ENCODE peak calls at places on chromosome 2, in eight cellular contexts. E is upper lobe of right lung, O is A549, I is right lobe of liver, X is breast epithelium, F is OCI-LY7, R is fibroblast of lung, N is aorta. M is an unnamed sample.

GRCh38 chr2:203341741-203342310 is 13.6 kb downstream of the ABI2 start:
- DNase-seq in X (no peak), N (no peak), I (no peak), O (no peak), R (peak), F (no peak), E (no peak), M (no peak)

GRCh38 chr2:33709986-33710385 is 110.9 kb upstream of the FAM98A start:
- DNase-seq in E (no peak), I (no peak), F (no peak), X (no peak), N (no peak), O (no peak), R (no peak), M (no peak)

GRCh38 chr2:45857848-45858520 is 206.5 kb downstream of the PRKCE start:
- DNase-seq in O (no peak), X (no peak), I (peak), N (no peak), R (no peak), E (no peak), F (no peak), M (no peak)

GRCh38 chr2:15949126-15949525 is 8.8 kb downstream of the MYCN start:
- DNase-seq in N (no peak), O (no peak), E (no peak), I (no peak), R (no peak), F (no peak), X (no peak), M (no peak)

GRCh38 chr2:26562811-26563645 is 78.1 kb downstream of the CIB4 start:
- DNase-seq in F (no peak), N (peak), X (peak), R (peak), O (no peak), E (peak), I (peak), M (no peak)

GRCh38 chr2:153195342-153195741 is 283.2 kb downstream of the RPRM start:
- DNase-seq in R (no peak), X (no peak), F (no peak), N (peak), I (no peak), E (peak), O (no peak), M (no peak)

GRCh38 chr2:180656455-180656847 is 324.0 kb upstream of the UBE2E3 start:
- DNase-seq in O (peak), E (no peak), I (no peak), R (no peak), X (no peak), N (no peak), F (no peak), M (no peak)

GRCh38 chr2:85775406-85776381 is 21.9 kb downstream of the ATOH8 start:
- DNase-seq in F (no peak), E (no peak), R (no peak), I (no peak), N (no peak), O (no peak), X (no peak), M (no peak)

GRCh38 chr2:51971136-51971535 is 939.2 kb upstream of the NRXN1 start:
- DNase-seq in E (no peak), O (no peak), X (no peak), N (no peak), R (peak), F (no peak), I (no peak), M (no peak)

GRCh38 chr2:11254100-11254536 is 90.3 kb downstream of the ROCK2 start:
- DNase-seq in F (no peak), I (no peak), N (no peak), R (peak), O (peak), E (no peak), X (no peak), M (no peak)

GRCh38 chr2:85318222-85319182 is 9.3 kb downstream of the TGOLN2 start:
- DNase-seq in R (peak), X (no peak), I (no peak), F (no peak), O (no peak), N (no peak), E (no peak), M (no peak)

GRCh38 chr2:36731941-36732700 is 35.6 kb downstream of the VIT start:
- DNase-seq in I (no peak), F (no peak), E (no peak), N (no peak), O (no peak), X (no peak), R (peak), M (no peak)

GRCh38 chr2:206105541-206105940 is 19.6 kb upstream of the INO80D start:
- DNase-seq in F (no peak), I (no peak), R (no peak), N (no peak), O (peak), X (no peak), E (no peak), M (no peak)

GRCh38 chr2:9613291-9613690 is 17.5 kb downstream of the YWHAQ start:
- DNase-seq in O (no peak), I (no peak), E (no peak), N (no peak), F (no peak), R (peak), X (no peak), M (no peak)

GRCh38 chr2:110106642-110107041 is 9.0 kb downstream of the MALL start:
- DNase-seq in X (no peak), I (no peak), O (peak), F (no peak), R (peak), E (no peak), N (no peak), M (no peak)

GRCh38 chr2:31052284-31052683 is 86.0 kb downstream of the GALNT14 start:
- DNase-seq in N (no peak), R (no peak), X (no peak), E (no peak), I (peak), F (no peak), O (no peak), M (no peak)

GRCh38 chr2:74702001-74702715 is 48.1 kb downstream of the SEMA4F start:
- DNase-seq in F (no peak), N (no peak), X (no peak), R (no peak), I (no peak), E (no peak), O (no peak), M (no peak)

GRCh38 chr2:73963385-73964120 is 21.2 kb upstream of the TET3 start:
- DNase-seq in F (no peak), E (no peak), N (no peak), X (no peak), R (no peak), I (no peak), O (no peak), M (no peak)

GRCh38 chr2:224328798-224329197 is 73.1 kb downstream of the FAM124B start:
- DNase-seq in I (no peak), R (no peak), X (no peak), E (no peak), N (no peak), O (no peak), F (no peak), M (no peak)

GRCh38 chr2:98805412-98806265 is 74.7 kb upstream of the MGAT4A start:
- DNase-seq in F (no peak), R (peak), I (peak), O (no peak), X (peak), E (peak), N (no peak), M (no peak)

GRCh38 chr2:67997528-67998267 is 65.1 kb downstream of the C1D start:
- DNase-seq in I (no peak), N (no peak), R (peak), F (no peak), O (no peak), X (no peak), E (no peak), M (no peak)

GRCh38 chr2:164015328-164016123 is 279.7 kb upstream of the FIGN start:
- DNase-seq in F (no peak), X (no peak), I (no peak), E (no peak), N (no peak), R (no peak), O (no peak), M (no peak)

GRCh38 chr2:225472161-225472560 is 72.7 kb downstream of the NYAP2 start:
- DNase-seq in F (no peak), X (no peak), R (no peak), I (no peak), E (no peak), O (peak), N (no peak), M (no peak)

GRCh38 chr2:175441361-175441760 is 259.9 kb upstream of the ATP5MC3 start:
- DNase-seq in E (no peak), X (no peak), F (no peak), N (no peak), O (no peak), I (no peak), R (no peak), M (no peak)

GRCh38 chr2:149236413-149236812 is 94.0 kb upstream of the LYPD6 start:
- DNase-seq in I (no peak), N (no peak), O (no peak), R (no peak), F (no peak), E (no peak), X (no peak), M (no peak)

GRCh38 chr2:148957023-148957422 is 81.5 kb upstream of the LYPD6B start:
- DNase-seq in O (no peak), I (no peak), F (no peak), E (no peak), X (no peak), R (no peak), N (no peak), M (no peak)

GRCh38 chr2:223588251-223588650 is 13.9 kb downstream of the SCG2 start:
- DNase-seq in F (no peak), O (no peak), I (no peak), R (no peak), X (no peak), N (no peak), E (no peak), M (no peak)

GRCh38 chr2:126914811-126915500 is 16.3 kb downstream of the TEX51 start:
- DNase-seq in N (no peak), O (no peak), F (no peak), E (no peak), R (no peak), X (no peak), I (peak), M (no peak)

GRCh38 chr2:214504599-214505376 is 93.9 kb downstream of the VWC2L start:
- DNase-seq in R (no peak), E (no peak), I (no peak), O (no peak), X (no peak), F (no peak), N (no peak), M (no peak)

GRCh38 chr2:26720322-26721166 is 28.0 kb downstream of the KCNK3 start:
- DNase-seq in E (peak), F (no peak), R (peak), N (peak), X (peak), O (peak), I (peak), M (no peak)

GRCh38 chr2:102424754-102425153 is 1.8 kb downstream of the IL18RAP start:
- DNase-seq in I (no peak), F (no peak), R (no peak), X (no peak), O (no peak), N (no peak), E (no peak), M (no peak)

GRCh38 chr2:17800219-17800618 is 16.0 kb upstream of the MSGN1 start:
- DNase-seq in F (no peak), I (no peak), O (no peak), X (no peak), N (no peak), E (no peak), R (peak), M (no peak)

GRCh38 chr2:72803626-72804320 is 22.1 kb downstream of the EXOC6B start:
- DNase-seq in O (no peak), R (no peak), X (no peak), N (no peak), I (no peak), F (no peak), E (no peak), M (no peak)

GRCh38 chr2:45533771-45534170 is 77.3 kb downstream of the SRBD1 start:
- DNase-seq in O (no peak), R (peak), X (no peak), F (no peak), I (no peak), N (no peak), E (no peak), M (no peak)

GRCh38 chr2:43100362-43100882 is 126.0 kb downstream of the ZFP36L2 start:
- DNase-seq in I (no peak), E (no peak), N (no peak), X (no peak), F (no peak), O (no peak), R (no peak), M (no peak)

GRCh38 chr2:206457188-206457634 is 13.9 kb downstream of the ADAM23 start:
- DNase-seq in O (no peak), R (no peak), X (no peak), F (no peak), N (no peak), E (no peak), I (no peak), M (no peak)

GRCh38 chr2:32553829-32554432 is 73.9 kb upstream of the TTC27 start:
- DNase-seq in O (peak), F (peak), N (no peak), I (no peak), E (no peak), R (peak), X (no peak), M (no peak)

GRCh38 chr2:72143441-72144356 is 4.0 kb downstream of the CYP26B1 start:
- DNase-seq in X (peak), R (no peak), N (peak), E (peak), I (peak), F (no peak), O (no peak), M (no peak)

GRCh38 chr2:3117650-3118216 is 259.9 kb downstream of the EIPR1 start:
- DNase-seq in I (peak), E (no peak), X (no peak), F (no peak), O (no peak), N (no peak), R (no peak), M (no peak)

DNA sequence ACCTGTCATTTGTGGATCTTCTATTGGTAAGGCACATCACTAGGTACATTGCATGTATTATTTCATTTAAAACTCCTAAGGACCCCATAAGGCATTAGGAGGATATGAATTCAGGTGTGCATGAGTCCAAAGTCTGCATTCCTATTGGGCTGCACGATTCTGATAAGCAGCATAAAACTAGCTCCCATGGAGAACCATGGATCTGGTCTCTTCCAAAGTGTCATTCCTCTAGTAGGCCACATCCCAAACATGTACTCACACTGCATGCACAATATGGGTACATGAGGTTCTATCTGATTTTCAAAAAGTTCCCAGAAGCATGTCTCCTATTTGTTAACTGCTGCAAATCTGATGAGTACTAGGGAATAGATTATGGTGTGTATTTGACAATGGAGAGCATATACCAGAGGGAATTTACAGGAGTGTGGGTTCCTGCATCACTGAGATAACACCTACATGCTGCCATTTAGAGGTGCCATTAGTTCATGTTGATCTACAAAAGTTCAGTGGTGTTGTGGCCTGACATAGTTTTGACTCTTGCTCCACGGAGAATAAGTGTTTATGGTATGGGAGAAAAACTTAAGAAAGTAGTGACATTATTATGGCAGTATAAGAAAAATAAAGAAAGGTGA is 11.3 kb downstream of the CYTIP start:
- DNase-seq in N (no peak), I (no peak), X (no peak), E (no peak), R (no peak), O (no peak), F (no peak), M (no peak)
- H3K27ac ChIP-seq in N (no peak), I (no peak), X (no peak), E (no peak), R (no peak), O (no peak), F (no peak), M (peak)

GRCh38 chr2:108833219-108833618 is 46.6 kb downstream of the CCDC138 start:
- DNase-seq in R (peak), E (no peak), F (no peak), I (no peak), X (no peak), N (no peak), O (no peak), M (no peak)
- H3K27ac ChIP-seq in R (no peak), E (no peak), F (no peak), I (no peak), X (no peak), N (no peak), O (no peak), M (no peak)

GRCh38 chr2:136049991-136050573 is 64.7 kb upstream of the DARS1 start:
- DNase-seq in E (no peak), I (no peak), X (no peak), F (no peak), O (no peak), N (no peak), R (no peak), M (no peak)

GRCh38 chr2:136052374-136053362 is 65.3 kb downstream of the CXCR4 start:
- DNase-seq in O (no peak), N (no peak), X (no peak), R (no peak), I (no peak), F (peak), E (no peak), M (no peak)

GRCh38 chr2:136051001-136051724 is 65.7 kb upstream of the DARS1 start:
- DNase-seq in I (no peak), X (no peak), F (no peak), R (no peak), E (no peak), N (no peak), O (no peak), M (no peak)

GRCh38 chr2:136048886-136049832 is 63.7 kb upstream of the DARS1 start:
- DNase-seq in O (no peak), R (no peak), X (no peak), I (no peak), N (no peak), F (no peak), E (no peak), M (no peak)

DNA sequence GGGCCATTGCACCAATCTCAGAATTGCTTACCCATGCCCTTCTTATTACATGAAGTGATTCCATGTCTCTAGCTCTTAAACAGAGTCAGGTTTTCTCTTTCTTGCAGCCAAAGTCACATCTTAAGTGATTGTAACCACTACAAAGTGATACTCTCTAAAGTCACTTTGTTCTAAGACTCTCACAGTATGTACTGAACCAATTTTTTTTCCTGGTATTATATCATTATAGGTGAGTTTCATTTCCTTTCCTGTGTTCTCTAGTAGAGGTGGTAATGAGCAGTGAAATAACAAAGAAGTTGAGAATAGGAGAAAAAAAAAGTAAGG is 66.3 kb upstream of the DARS1 start:
- DNase-seq in X (no peak), R (no peak), F (no peak), E (no peak), O (no peak), N (no peak), I (no peak), M (no peak)
- H3K27ac ChIP-seq in X (no peak), R (no peak), F (no peak), E (no peak), O (no peak), N (no peak), I (no peak), M (peak)

GRCh38 chr2:24919100-24919976 is 699 bp downstream of the ADCY3 start:
- DNase-seq in R (peak), X (peak), N (peak), E (no peak), F (peak), O (peak), I (no peak), M (peak)
- H3K27ac ChIP-seq in R (peak), X (peak), N (no peak), E (no peak), F (peak), O (peak), I (no peak), M (no peak)

M was measured in effector memory CD4-positive, alpha-beta T cell.